ENCODE peak calls at places on chromosomes 12 and 14, in eight cellular contexts. One of them, this sample, is unnamed.

GRCh38 chr12:122459211-122459610 is 36.7 kb upstream of the CLIP1 start:
- DNase-seq in kidney epithelial cell: peak
- DNase-seq in stomach: peak
- DNase-seq in sigmoid colon: peak
- DNase-seq in A549: no peak
- DNase-seq in IMR-90: no peak
- DNase-seq in nephron progenitor cell: no peak
- DNase-seq in foreskin keratinocyte: no peak
- DNase-seq in this sample: no peak

GRCh38 chr12:95763809-95764253 is 26.7 kb downstream of the NTN4 start:
- DNase-seq in kidney epithelial cell: peak
- DNase-seq in stomach: no peak
- DNase-seq in sigmoid colon: no peak
- DNase-seq in A549: peak
- DNase-seq in IMR-90: peak
- DNase-seq in nephron progenitor cell: no peak
- DNase-seq in foreskin keratinocyte: peak
- DNase-seq in this sample: peak

GRCh38 chr14:59997496-59997895 is 77.6 kb downstream of the LRRC9 start:
- DNase-seq in kidney epithelial cell: no peak
- DNase-seq in stomach: no peak
- DNase-seq in sigmoid colon: no peak
- DNase-seq in A549: no peak
- DNase-seq in IMR-90: no peak
- DNase-seq in nephron progenitor cell: no peak
- DNase-seq in foreskin keratinocyte: no peak
- DNase-seq in this sample: peak

GRCh38 chr14:99525699-99526080 is 44.5 kb downstream of the CCNK start:
- DNase-seq in kidney epithelial cell: no peak
- DNase-seq in stomach: no peak
- DNase-seq in sigmoid colon: no peak
- DNase-seq in A549: no peak
- DNase-seq in IMR-90: no peak
- DNase-seq in nephron progenitor cell: no peak
- DNase-seq in foreskin keratinocyte: no peak
- DNase-seq in this sample: no peak

GRCh38 chr14:103451401-103451800 is 66.2 kb downstream of the MARK3 start:
- DNase-seq in kidney epithelial cell: no peak
- DNase-seq in stomach: no peak
- DNase-seq in sigmoid colon: no peak
- DNase-seq in A549: no peak
- DNase-seq in IMR-90: no peak
- DNase-seq in nephron progenitor cell: no peak
- DNase-seq in foreskin keratinocyte: no peak
- DNase-seq in this sample: no peak

GRCh38 chr14:59428581-59429012 is 36.6 kb downstream of the GPR135 start:
- DNase-seq in kidney epithelial cell: no peak
- DNase-seq in stomach: no peak
- DNase-seq in sigmoid colon: no peak
- DNase-seq in A549: no peak
- DNase-seq in IMR-90: peak
- DNase-seq in nephron progenitor cell: no peak
- DNase-seq in foreskin keratinocyte: no peak
- DNase-seq in this sample: peak

GRCh38 chr12:95796225-95796981 is 5.8 kb upstream of the NTN4 start:
- DNase-seq in kidney epithelial cell: no peak
- DNase-seq in stomach: no peak
- DNase-seq in sigmoid colon: no peak
- DNase-seq in A549: no peak
- DNase-seq in IMR-90: no peak
- DNase-seq in nephron progenitor cell: no peak
- DNase-seq in foreskin keratinocyte: no peak
- DNase-seq in this sample: no peak

GRCh38 chr12:113424915-113425823 is 3.0 kb downstream of the SDSL start:
- DNase-seq in kidney epithelial cell: no peak
- DNase-seq in stomach: peak
- DNase-seq in sigmoid colon: no peak
- DNase-seq in A549: peak
- DNase-seq in IMR-90: peak
- DNase-seq in nephron progenitor cell: peak
- DNase-seq in foreskin keratinocyte: no peak
- DNase-seq in this sample: peak

GRCh38 chr12:82359115-82359478 is 768 bp downstream of the METTL25 start:
- DNase-seq in kidney epithelial cell: no peak
- DNase-seq in stomach: no peak
- DNase-seq in sigmoid colon: no peak
- DNase-seq in A549: no peak
- DNase-seq in IMR-90: no peak
- DNase-seq in nephron progenitor cell: peak
- DNase-seq in foreskin keratinocyte: no peak
- DNase-seq in this sample: peak

GRCh38 chr14:29320261-29320660 is 553.7 kb downstream of the FOXG1 start:
- DNase-seq in kidney epithelial cell: no peak
- DNase-seq in stomach: no peak
- DNase-seq in sigmoid colon: no peak
- DNase-seq in A549: no peak
- DNase-seq in IMR-90: peak
- DNase-seq in nephron progenitor cell: no peak
- DNase-seq in foreskin keratinocyte: no peak
- DNase-seq in this sample: peak

GRCh38 chr14:61538464-61539022 is 156.8 kb upstream of the HIF1A start:
- DNase-seq in kidney epithelial cell: no peak
- DNase-seq in stomach: no peak
- DNase-seq in sigmoid colon: no peak
- DNase-seq in A549: no peak
- DNase-seq in IMR-90: no peak
- DNase-seq in nephron progenitor cell: no peak
- DNase-seq in foreskin keratinocyte: no peak
- DNase-seq in this sample: no peak

GRCh38 chr14:105063041-105063440 is 2.2 kb downstream of the GPR132 start:
- DNase-seq in kidney epithelial cell: no peak
- DNase-seq in stomach: no peak
- DNase-seq in sigmoid colon: no peak
- DNase-seq in A549: no peak
- DNase-seq in IMR-90: no peak
- DNase-seq in nephron progenitor cell: no peak
- DNase-seq in foreskin keratinocyte: no peak
- DNase-seq in this sample: no peak

GRCh38 chr12:125100551-125101434 is 35.6 kb downstream of the AACS start:
- DNase-seq in kidney epithelial cell: peak
- DNase-seq in stomach: no peak
- DNase-seq in sigmoid colon: no peak
- DNase-seq in A549: peak
- DNase-seq in IMR-90: no peak
- DNase-seq in nephron progenitor cell: no peak
- DNase-seq in foreskin keratinocyte: no peak
- DNase-seq in this sample: peak

GRCh38 chr14:83556746-83557460 is 1973.0 kb upstream of the FLRT2 start:
- DNase-seq in kidney epithelial cell: no peak
- DNase-seq in stomach: no peak
- DNase-seq in sigmoid colon: no peak
- DNase-seq in A549: no peak
- DNase-seq in IMR-90: peak
- DNase-seq in nephron progenitor cell: no peak
- DNase-seq in foreskin keratinocyte: peak
- DNase-seq in this sample: peak

GRCh38 chr12:118188690-118189371 is 52.9 kb downstream of the PEBP1 start:
- DNase-seq in kidney epithelial cell: no peak
- DNase-seq in stomach: no peak
- DNase-seq in sigmoid colon: peak
- DNase-seq in A549: no peak
- DNase-seq in IMR-90: peak
- DNase-seq in nephron progenitor cell: no peak
- DNase-seq in foreskin keratinocyte: no peak
- DNase-seq in this sample: no peak

GRCh38 chr12:117143008-117143532 is 43.9 kb upstream of the TESC start:
- DNase-seq in kidney epithelial cell: peak
- DNase-seq in stomach: peak
- DNase-seq in sigmoid colon: no peak
- DNase-seq in A549: peak
- DNase-seq in IMR-90: peak
- DNase-seq in nephron progenitor cell: no peak
- DNase-seq in foreskin keratinocyte: peak
- DNase-seq in this sample: peak

GRCh38 chr14:31270196-31270772 is 62.7 kb upstream of the HECTD1 start:
- DNase-seq in kidney epithelial cell: no peak
- DNase-seq in stomach: no peak
- DNase-seq in sigmoid colon: no peak
- DNase-seq in A549: no peak
- DNase-seq in IMR-90: no peak
- DNase-seq in nephron progenitor cell: no peak
- DNase-seq in foreskin keratinocyte: no peak
- DNase-seq in this sample: peak

GRCh38 chr12:117365072-117365616 is 3.7 kb upstream of the NOS1 start:
- DNase-seq in kidney epithelial cell: no peak
- DNase-seq in stomach: no peak
- DNase-seq in sigmoid colon: no peak
- DNase-seq in A549: no peak
- DNase-seq in IMR-90: no peak
- DNase-seq in nephron progenitor cell: no peak
- DNase-seq in foreskin keratinocyte: no peak
- DNase-seq in this sample: no peak

DNA sequence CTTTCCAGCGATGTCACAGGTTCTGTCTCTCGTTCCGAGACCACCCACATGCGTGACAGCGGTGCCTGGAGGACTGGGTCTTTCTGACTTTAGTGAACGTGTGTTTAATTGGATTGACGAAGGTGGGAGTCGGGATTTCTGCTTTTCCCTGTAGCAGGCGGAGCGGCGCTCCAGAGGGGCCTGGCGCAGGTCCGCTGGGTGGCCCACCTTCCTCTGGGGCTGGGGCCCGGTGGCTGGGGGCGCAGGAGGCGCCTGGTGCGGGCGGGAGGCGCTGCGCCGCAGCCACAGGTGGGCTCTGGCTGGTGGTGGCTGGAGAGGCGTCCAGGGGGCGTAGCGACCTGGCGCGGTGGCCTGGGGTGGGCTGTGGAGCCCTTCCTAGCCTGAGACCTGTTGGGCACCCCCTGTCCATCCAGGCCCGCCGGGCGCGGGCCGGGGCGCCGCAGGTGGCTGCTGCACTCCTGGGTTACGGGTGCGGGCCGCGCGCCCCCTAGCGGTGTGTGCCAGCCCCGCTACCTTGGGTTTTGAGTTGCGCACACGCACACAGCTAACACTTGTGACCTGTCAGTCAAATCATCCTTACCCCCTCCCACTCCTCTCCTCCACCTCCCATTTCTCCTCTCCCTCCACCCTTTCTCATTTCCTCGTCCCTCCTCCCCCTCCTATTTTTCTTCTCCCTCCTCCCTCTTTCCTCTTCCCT is 2.0 kb downstream of the MEG3 start:
- DNase-seq in kidney epithelial cell: no peak
- DNase-seq in stomach: no peak
- DNase-seq in sigmoid colon: no peak
- DNase-seq in A549: no peak
- DNase-seq in IMR-90: peak
- DNase-seq in nephron progenitor cell: no peak
- DNase-seq in foreskin keratinocyte: no peak
- DNase-seq in this sample: peak
- TF ChIP-seq CTCF in kidney epithelial cell: peak
- TF ChIP-seq CTCF in stomach: no peak
- TF ChIP-seq CTCF in sigmoid colon: no peak
- TF ChIP-seq CTCF in A549: no peak
- TF ChIP-seq CTCF in IMR-90: peak
- TF ChIP-seq CTCF in nephron progenitor cell: no peak
- TF ChIP-seq CTCF in foreskin keratinocyte: peak
- TF ChIP-seq CTCF in this sample: peak

GRCh38 chr14:74514471-74514932 is 20.9 kb downstream of the ISCA2 start:
- DNase-seq in kidney epithelial cell: peak
- DNase-seq in stomach: no peak
- DNase-seq in sigmoid colon: peak
- DNase-seq in A549: no peak
- DNase-seq in IMR-90: peak
- DNase-seq in nephron progenitor cell: no peak
- DNase-seq in foreskin keratinocyte: no peak
- DNase-seq in this sample: peak

GRCh38 chr14:74515891-74516412 is 22.4 kb downstream of the ISCA2 start:
- DNase-seq in kidney epithelial cell: no peak
- DNase-seq in stomach: no peak
- DNase-seq in sigmoid colon: peak
- DNase-seq in A549: no peak
- DNase-seq in IMR-90: no peak
- DNase-seq in nephron progenitor cell: no peak
- DNase-seq in foreskin keratinocyte: no peak
- DNase-seq in this sample: no peak

GRCh38 chr14:74518221-74518620 is 24.7 kb downstream of the ISCA2 start:
- DNase-seq in kidney epithelial cell: no peak
- DNase-seq in stomach: no peak
- DNase-seq in sigmoid colon: peak
- DNase-seq in A549: no peak
- DNase-seq in IMR-90: no peak
- DNase-seq in nephron progenitor cell: no peak
- DNase-seq in foreskin keratinocyte: no peak
- DNase-seq in this sample: peak

GRCh38 chr14:74517731-74518130 is 24.2 kb downstream of the ISCA2 start:
- DNase-seq in kidney epithelial cell: no peak
- DNase-seq in stomach: no peak
- DNase-seq in sigmoid colon: no peak
- DNase-seq in A549: no peak
- DNase-seq in IMR-90: no peak
- DNase-seq in nephron progenitor cell: no peak
- DNase-seq in foreskin keratinocyte: no peak
- DNase-seq in this sample: no peak

GRCh38 chr14:74516451-74517155 is 23.0 kb downstream of the ISCA2 start:
- DNase-seq in kidney epithelial cell: no peak
- DNase-seq in stomach: no peak
- DNase-seq in sigmoid colon: peak
- DNase-seq in A549: no peak
- DNase-seq in IMR-90: peak
- DNase-seq in nephron progenitor cell: no peak
- DNase-seq in foreskin keratinocyte: no peak
- DNase-seq in this sample: peak
- TF ChIP-seq CTCF in kidney epithelial cell: no peak
- TF ChIP-seq CTCF in stomach: no peak
- TF ChIP-seq CTCF in sigmoid colon: no peak
- TF ChIP-seq CTCF in A549: no peak
- TF ChIP-seq CTCF in IMR-90: no peak
- TF ChIP-seq CTCF in nephron progenitor cell: no peak
- TF ChIP-seq CTCF in foreskin keratinocyte: no peak
- TF ChIP-seq CTCF in this sample: no peak

GRCh38 chr14:106276326-106277267 is 750.2 kb downstream of the TMEM121 start:
- DNase-seq in kidney epithelial cell: no peak
- DNase-seq in stomach: no peak
- DNase-seq in sigmoid colon: no peak
- DNase-seq in A549: no peak
- DNase-seq in IMR-90: no peak
- DNase-seq in nephron progenitor cell: no peak
- DNase-seq in foreskin keratinocyte: no peak
- DNase-seq in this sample: no peak

GRCh38 chr14:106277503-106277902 is 751.1 kb downstream of the TMEM121 start:
- DNase-seq in kidney epithelial cell: no peak
- DNase-seq in stomach: peak
- DNase-seq in sigmoid colon: no peak
- DNase-seq in A549: no peak
- DNase-seq in IMR-90: no peak
- DNase-seq in nephron progenitor cell: no peak
- DNase-seq in foreskin keratinocyte: no peak
- DNase-seq in this sample: no peak
- TF ChIP-seq CTCF in kidney epithelial cell: no peak
- TF ChIP-seq CTCF in stomach: no peak
- TF ChIP-seq CTCF in sigmoid colon: no peak
- TF ChIP-seq CTCF in A549: peak
- TF ChIP-seq CTCF in IMR-90: no peak
- TF ChIP-seq CTCF in nephron progenitor cell: no peak
- TF ChIP-seq CTCF in foreskin keratinocyte: peak
- TF ChIP-seq CTCF in this sample: no peak

GRCh38 chr12:103840881-103841689 is at the start of gene NT5DC3:
- DNase-seq in kidney epithelial cell: no peak
- DNase-seq in stomach: peak
- DNase-seq in sigmoid colon: peak
- DNase-seq in A549: peak
- DNase-seq in IMR-90: peak
- DNase-seq in nephron progenitor cell: peak
- DNase-seq in foreskin keratinocyte: peak
- DNase-seq in this sample: peak
- TF ChIP-seq CTCF in kidney epithelial cell: no peak
- TF ChIP-seq CTCF in stomach: no peak
- TF ChIP-seq CTCF in sigmoid colon: no peak
- TF ChIP-seq CTCF in A549: no peak
- TF ChIP-seq CTCF in IMR-90: no peak
- TF ChIP-seq CTCF in nephron progenitor cell: no peak
- TF ChIP-seq CTCF in foreskin keratinocyte: peak
- TF ChIP-seq CTCF in this sample: no peak